ENCODE peak calls at places on chromosomes 7 and 10, in six cellular contexts. F, P, Z, L, R and W are unnamed samples.

GRCh38 chr10:5609952-5610616 is 56.3 kb downstream of the ASB13 start:
- DNase-seq in F (no peak), P (no peak), Z (no peak), R (no peak), L (no peak), W (no peak)

GRCh38 chr10:113957013-113957412 is 86.7 kb upstream of the ADRB1 start:
- DNase-seq in P (no peak), F (peak; percentile 80), R (peak; percentile 69), L (no peak), Z (peak; percentile 36), W (no peak)

GRCh38 chr7:30937426-30937825 is 25.8 kb downstream of the AQP1 start:
- DNase-seq in P (no peak), L (no peak), F (no peak), R (no peak), Z (no peak), W (no peak)

GRCh38 chr10:104045151-104046089 is 40.3 kb downstream of the COL17A1 start:
- DNase-seq in F (peak; percentile 87), R (peak; percentile 33), Z (peak; percentile 21), L (no peak), P (no peak), W (no peak)

GRCh38 chr7:84921154-84921553 is 265.7 kb downstream of the SEMA3D start:
- DNase-seq in L (no peak), Z (no peak), F (no peak), R (no peak), P (no peak), W (no peak)

GRCh38 chr10:31320598-31321211 is 1.7 kb downstream of the ZEB1 start:
- DNase-seq in P (peak; percentile 48), F (peak; percentile 68), Z (no peak), L (no peak), R (no peak), W (no peak)

GRCh38 chr7:49635800-49636199 is 137.6 kb upstream of the VWC2 start:
- DNase-seq in P (no peak), R (no peak), Z (no peak), F (no peak), L (no peak), W (no peak)

GRCh38 chr10:79313911-79314439 is 33.3 kb upstream of the PPIF start:
- DNase-seq in F (no peak), L (no peak), P (peak; percentile 61), Z (no peak), R (no peak), W (no peak)

GRCh38 chr10:47457528-47457820 is 26.4 kb downstream of the ANXA8 start:
- DNase-seq in R (no peak), Z (no peak), L (no peak), F (no peak), P (no peak), W (no peak)

GRCh38 chr7:106313966-106314365 is 29.2 kb upstream of the NAMPT start:
- DNase-seq in P (no peak), Z (no peak), L (no peak), R (no peak), F (no peak), W (no peak)

GRCh38 chr7:126635545-126635944 is 617.2 kb downstream of the GRM8 start:
- DNase-seq in F (no peak), R (no peak), L (no peak), Z (no peak), P (no peak), W (no peak)

GRCh38 chr7:151301471-151302462 is 39.8 kb upstream of the NUB1 start:
- DNase-seq in F (no peak), R (no peak), Z (no peak), P (no peak), L (no peak), W (no peak)